ENCODE peak calls at places on chromosomes 6 and 20, in eight cellular contexts. N is memory B cell, M is GM03348, K is prostate gland, D is HT1080, U is cardiac septum, A is BE2C, Q is left lung. R is an unnamed sample.
A peak's percentile ranks its signal among the peaks of the same experiment; 100 is the strongest.

GRCh38 chr6:166312832-166313231 is 4.6 kb upstream of the PRR18 start:
- DNase-seq in N (no peak), M (no peak), K (no peak), D (no peak), U (no peak), A (no peak), Q (no peak), R (no peak)

GRCh38 chr6:158674342-158674969 is 24.6 kb downstream of the SYTL3 start:
- DNase-seq in N (no peak), M (no peak), K (no peak), D (no peak), U (no peak), A (peak; percentile 22), Q (no peak), R (no peak)

GRCh38 chr20:32544893-32545840 is 40.0 kb downstream of the NOL4L start:
- DNase-seq in N (no peak), M (no peak), K (no peak), D (peak; percentile 35), U (no peak), A (no peak), Q (peak; percentile 45), R (no peak)

GRCh38 chr6:132728616-132729015 is 14.8 kb upstream of the VNN1 start:
- DNase-seq in N (no peak), M (no peak), K (no peak), D (no peak), U (no peak), A (no peak), Q (no peak), R (no peak)

GRCh38 chr6:43203029-43203717 is 21.2 kb downstream of the CUL9 start:
- DNase-seq in N (no peak), M (no peak), K (no peak), D (no peak), U (no peak), A (no peak), Q (no peak), R (no peak)

GRCh38 chr6:24394777-24395437 is 7.8 kb upstream of the MRS2 start:
- DNase-seq in N (no peak), M (peak; percentile 89), K (no peak), D (peak; percentile 57), U (no peak), A (no peak), Q (no peak), R (no peak)

GRCh38 chr6:1601616-1602355 is 7.9 kb upstream of the FOXC1 start:
- DNase-seq in N (no peak), M (no peak), K (no peak), D (no peak), U (peak; percentile 57), A (no peak), Q (no peak), R (no peak)

GRCh38 chr6:162615016-162615717 is 112.4 kb downstream of the PRKN start:
- DNase-seq in N (no peak), M (no peak), K (no peak), D (no peak), U (no peak), A (no peak), Q (no peak), R (no peak)

GRCh38 chr20:1945134-1945618 is 48.7 kb downstream of the PDYN start:
- DNase-seq in N (no peak), M (peak; percentile 45), K (no peak), D (no peak), U (peak; percentile 83), A (no peak), Q (peak; percentile 87), R (no peak)

GRCh38 chr20:45926731-45927070 is 7.8 kb upstream of the PCIF1 start:
- DNase-seq in N (no peak), M (no peak), K (no peak), D (no peak), U (no peak), A (no peak), Q (no peak), R (no peak)

GRCh38 chr6:170082067-170082466 is 208.8 kb downstream of the DLL1 start:
- DNase-seq in N (peak; percentile 7), M (no peak), K (no peak), D (no peak), U (peak; percentile 36), A (no peak), Q (no peak), R (no peak)

GRCh38 chr6:131733376-131734016 is 22.7 kb upstream of the CTAGE9 start:
- DNase-seq in N (no peak), M (peak; percentile 78), K (no peak), D (peak; percentile 77), U (no peak), A (no peak), Q (no peak), R (no peak)

GRCh38 chr6:144265390-144265789 is 19.7 kb upstream of the UTRN start:
- DNase-seq in N (no peak), M (no peak), K (no peak), D (peak; percentile 78), U (no peak), A (no peak), Q (no peak), R (peak; percentile 71)

GRCh38 chr6:37303891-37304503 is 46.1 kb upstream of the TMEM217 start:
- DNase-seq in N (no peak), M (peak; percentile 58), K (no peak), D (peak; percentile 16), U (no peak), A (peak; percentile 35), Q (no peak), R (peak; percentile 41)

GRCh38 chr6:158521759-158522158 is 38.1 kb upstream of the TMEM181 start:
- DNase-seq in N (no peak), M (no peak), K (no peak), D (no peak), U (no peak), A (no peak), Q (no peak), R (no peak)

GRCh38 chr6:53793318-53793975 is 1.4 kb upstream of the LRRC1 start:
- DNase-seq in N (peak; percentile 22), M (peak; percentile 49), K (peak; percentile 81), D (peak; percentile 56), U (peak; percentile 79), A (peak; percentile 48), Q (peak; percentile 77), R (peak; percentile 66)

GRCh38 chr6:87210979-87211378 is 55.6 kb downstream of the ZNF292 start:
- DNase-seq in N (no peak), M (no peak), K (no peak), D (no peak), U (no peak), A (no peak), Q (no peak), R (no peak)

GRCh38 chr6:121733216-121733615 is 297.8 kb downstream of the GJA1 start:
- DNase-seq in N (no peak), M (no peak), K (no peak), D (no peak), U (no peak), A (no peak), Q (no peak), R (no peak)

GRCh38 chr20:34365765-34366213 is 2.7 kb downstream of the ITCH start:
- DNase-seq in N (peak; percentile 28), M (no peak), K (no peak), D (no peak), U (no peak), A (no peak), Q (no peak), R (no peak)

GRCh38 chr6:10595731-10596664 is 74.8 kb downstream of the GCNT2 start:
- DNase-seq in N (no peak), M (no peak), K (no peak), D (peak; percentile 82), U (no peak), A (no peak), Q (no peak), R (no peak)